ENCODE peak calls at places on chromosomes 2 and 18, in four cellular contexts. One of them, this sample, is unnamed. For H3K36me3, the result is how much of the 10 kb centered on the place peaks cover.

GRCh38 chr2:24957976-24958375 is 13.8 kb downstream of the DNAJC27 start:
- DNase-seq in brain microvascular endothelial cell: no peak
- DNase-seq in tibial artery: no peak
- DNase-seq in PC-3: no peak
- DNase-seq in this sample: no peak

GRCh38 chr2:74632209-74632938 is 15.8 kb downstream of the M1AP start:
- DNase-seq in tibial artery: no peak
- DNase-seq in brain microvascular endothelial cell: peak
- DNase-seq in PC-3: peak
- DNase-seq in this sample: no peak

GRCh38 chr2:37671816-37672103 is 318 bp upstream of the CDC42EP3 start:
- DNase-seq in brain microvascular endothelial cell: no peak
- DNase-seq in tibial artery: peak
- DNase-seq in PC-3: no peak
- DNase-seq in this sample: no peak

GRCh38 chr2:128402921-128403670 is 84.4 kb upstream of the HS6ST1 start:
- DNase-seq in PC-3: no peak
- DNase-seq in brain microvascular endothelial cell: no peak
- DNase-seq in tibial artery: peak
- DNase-seq in this sample: no peak

GRCh38 chr2:127083819-127084503 is 23.0 kb downstream of the BIN1 start:
- DNase-seq in brain microvascular endothelial cell: peak
- DNase-seq in tibial artery: peak
- DNase-seq in PC-3: peak
- DNase-seq in this sample: peak

GRCh38 chr2:217995741-217996141 is 7.1 kb downstream of the TNS1 start:
- DNase-seq in PC-3: no peak
- DNase-seq in brain microvascular endothelial cell: no peak
- DNase-seq in tibial artery: peak
- DNase-seq in this sample: no peak

GRCh38 chr2:23209059-23209458 is 175.9 kb upstream of the KLHL29 start:
- DNase-seq in brain microvascular endothelial cell: no peak
- DNase-seq in tibial artery: no peak
- DNase-seq in PC-3: no peak
- DNase-seq in this sample: no peak

GRCh38 chr18:44723973-44724778 is 43.5 kb downstream of the SETBP1 start:
- DNase-seq in PC-3: no peak
- DNase-seq in brain microvascular endothelial cell: no peak
- DNase-seq in tibial artery: no peak
- DNase-seq in this sample: no peak

GRCh38 chr2:15761910-15762309 is 170.2 kb downstream of the DDX1 start:
- DNase-seq in tibial artery: no peak
- DNase-seq in brain microvascular endothelial cell: no peak
- DNase-seq in PC-3: no peak
- DNase-seq in this sample: no peak

GRCh38 chr2:9739508-9739907 is 103.8 kb upstream of the TAF1B start:
- DNase-seq in brain microvascular endothelial cell: no peak
- DNase-seq in PC-3: no peak
- DNase-seq in tibial artery: peak
- DNase-seq in this sample: peak

GRCh38 chr18:56458770-56459450 is 179.5 kb downstream of the TXNL1 start:
- DNase-seq in tibial artery: no peak
- DNase-seq in PC-3: no peak
- DNase-seq in brain microvascular endothelial cell: no peak
- DNase-seq in this sample: no peak

GRCh38 chr2:201707753-201708152 is 9.3 kb upstream of the MPP4 start:
- DNase-seq in brain microvascular endothelial cell: peak
- DNase-seq in PC-3: peak
- DNase-seq in tibial artery: no peak
- DNase-seq in this sample: no peak

GRCh38 chr2:62119313-62119969 is 76.5 kb upstream of the B3GNT2 start:
- DNase-seq in brain microvascular endothelial cell: no peak
- DNase-seq in PC-3: no peak
- DNase-seq in tibial artery: no peak
- DNase-seq in this sample: no peak

GRCh38 chr18:59272971-59273935 is at the start of gene RAX:
- DNase-seq in PC-3: no peak
- DNase-seq in brain microvascular endothelial cell: no peak
- DNase-seq in tibial artery: no peak
- DNase-seq in this sample: no peak

GRCh38 chr2:163682695-163683094 is 53.1 kb downstream of the FIGN start:
- DNase-seq in tibial artery: no peak
- DNase-seq in PC-3: peak
- DNase-seq in brain microvascular endothelial cell: peak
- DNase-seq in this sample: no peak

GRCh38 chr2:181621779-181622490 is 35.0 kb downstream of the CERKL start:
- DNase-seq in PC-3: no peak
- DNase-seq in brain microvascular endothelial cell: no peak
- DNase-seq in tibial artery: no peak
- DNase-seq in this sample: no peak

GRCh38 chr2:112829931-112830330 is 6.6 kb downstream of the IL1B start:
- DNase-seq in tibial artery: no peak
- DNase-seq in brain microvascular endothelial cell: no peak
- DNase-seq in PC-3: no peak
- DNase-seq in this sample: no peak

GRCh38 chr2:33522571-33522970 is 46.1 kb downstream of the RASGRP3 start:
- DNase-seq in tibial artery: no peak
- DNase-seq in PC-3: no peak
- DNase-seq in brain microvascular endothelial cell: no peak
- DNase-seq in this sample: no peak

GRCh38 chr18:27004056-27004829 is 138.7 kb upstream of the AQP4 start:
- DNase-seq in PC-3: peak
- DNase-seq in tibial artery: no peak
- DNase-seq in brain microvascular endothelial cell: peak
- DNase-seq in this sample: no peak

DNA sequence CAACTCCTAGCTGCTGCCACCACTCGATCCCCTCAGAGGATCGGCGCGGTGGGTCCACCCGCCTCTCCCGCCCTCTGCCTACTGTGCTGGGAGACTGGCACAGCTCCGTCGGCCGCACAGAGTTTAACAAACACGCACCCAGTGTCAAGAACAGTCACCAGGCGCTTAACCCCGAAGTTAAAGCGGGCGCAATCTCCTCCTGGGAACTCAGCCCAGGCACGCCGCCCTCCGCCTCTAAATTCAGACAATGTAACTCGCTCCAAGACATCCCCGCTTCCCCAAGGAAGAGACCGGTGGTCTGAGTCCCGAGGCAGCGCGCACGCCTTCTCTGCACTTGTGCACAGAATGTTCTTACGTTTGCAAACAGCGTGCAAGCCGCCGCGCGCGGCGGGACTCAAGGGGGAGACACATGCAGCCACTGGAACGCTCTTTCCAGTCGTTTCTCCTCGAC is 533 bp downstream of the CXCR4 start:
- DNase-seq in PC-3: peak
- DNase-seq in brain microvascular endothelial cell: peak
- DNase-seq in tibial artery: no peak
- DNase-seq in this sample: peak
- TF ChIP-seq CTCF in PC-3: no peak
- TF ChIP-seq CTCF in brain microvascular endothelial cell: peak
- TF ChIP-seq CTCF in tibial artery: no peak
- TF ChIP-seq CTCF in this sample: no peak

DNA sequence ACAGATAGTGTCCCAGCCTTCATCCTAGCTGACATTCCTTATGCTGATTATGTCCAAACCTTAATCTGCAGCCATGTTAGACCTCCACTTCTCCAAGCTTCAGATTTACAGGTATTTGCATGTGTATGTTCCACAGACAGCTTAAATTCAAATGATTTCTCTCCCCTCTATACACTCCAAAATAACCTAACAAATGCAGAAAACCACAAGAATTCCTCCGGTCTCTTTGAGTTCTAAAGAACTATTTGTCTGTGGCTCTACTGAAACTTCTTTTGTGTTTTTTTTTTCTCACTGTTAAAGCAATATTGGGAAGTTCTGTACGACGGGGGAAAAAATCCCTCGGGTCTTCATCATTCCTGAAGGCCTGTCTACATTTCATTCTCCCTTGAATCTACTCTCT is 8.6 kb downstream of the NDUFS1 start:
- DNase-seq in tibial artery: no peak
- DNase-seq in PC-3: no peak
- DNase-seq in brain microvascular endothelial cell: no peak
- DNase-seq in this sample: no peak
- H3K36me3 ChIP-seq in tibial artery: half or more
- H3K36me3 ChIP-seq in PC-3: half or more
- H3K36me3 ChIP-seq in brain microvascular endothelial cell: under half
- H3K36me3 ChIP-seq in this sample: under half

GRCh38 chr2:100270381-100271146 is 51.7 kb downstream of the LONRF2 start:
- DNase-seq in tibial artery: peak
- DNase-seq in brain microvascular endothelial cell: no peak
- DNase-seq in PC-3: no peak
- DNase-seq in this sample: no peak
- H3K27ac ChIP-seq in tibial artery: no peak
- H3K27ac ChIP-seq in brain microvascular endothelial cell: no peak
- H3K27ac ChIP-seq in PC-3: no peak
- H3K27ac ChIP-seq in this sample: no peak

GRCh38 chr2:1856481-1856880 is 112.2 kb upstream of the PXDN start:
- DNase-seq in PC-3: no peak
- DNase-seq in tibial artery: no peak
- DNase-seq in brain microvascular endothelial cell: no peak
- DNase-seq in this sample: no peak
- TF ChIP-seq CTCF in PC-3: peak
- TF ChIP-seq CTCF in tibial artery: no peak
- TF ChIP-seq CTCF in brain microvascular endothelial cell: peak
- TF ChIP-seq CTCF in this sample: no peak

This sample was measured in transverse colon.